ENCODE peak calls at places on chromosomes 1 and 21, in four cellular contexts. H is RWPE1, T is lower lobe of right lung, V is lower leg skin. S is an unnamed sample.

GRCh38 chr1:216119600-216119999 is 303.6 kb downstream of the USH2A start:
- DNase-seq in V (no peak), T (no peak), H (peak), S (no peak)

GRCh38 chr1:233885196-233886028 is 19.1 kb upstream of the SLC35F3 start:
- DNase-seq in H (peak), V (no peak), T (no peak), S (no peak)

GRCh38 chr1:25559996-25560395 is 16.6 kb downstream of the LDLRAP1 start:
- DNase-seq in H (no peak), V (no peak), T (no peak), S (no peak)

GRCh38 chr1:26340047-26340481 is 13.9 kb downstream of the CRYBG2 start:
- DNase-seq in V (no peak), H (no peak), T (no peak), S (no peak)

GRCh38 chr1:6446665-6447015 is 19.3 kb downstream of the TNFRSF25 start:
- DNase-seq in H (no peak), V (no peak), T (no peak), S (no peak)

GRCh38 chr1:31216016-31216415 is 23.7 kb downstream of the NKAIN1 start:
- DNase-seq in T (no peak), H (no peak), V (no peak), S (no peak)

GRCh38 chr1:90925928-90926869 is 95.6 kb downstream of the ZNF644 start:
- DNase-seq in T (no peak), V (no peak), H (peak), S (no peak)

GRCh38 chr1:21262282-21263051 is 27.8 kb downstream of the ECE1 start:
- DNase-seq in T (no peak), H (no peak), V (peak), S (peak)

GRCh38 chr21:37245151-37245550 is 22.0 kb downstream of the VPS26C start:
- DNase-seq in T (no peak), H (no peak), V (no peak), S (no peak)

GRCh38 chr1:114745351-114745750 is 12.4 kb downstream of the CSDE1 start:
- DNase-seq in T (no peak), V (no peak), H (no peak), S (no peak)

GRCh38 chr1:186255286-186255685 is 119.8 kb downstream of the TPR start:
- DNase-seq in T (no peak), V (no peak), H (no peak), S (no peak)

GRCh38 chr1:244231572-244232315 is 180.7 kb downstream of the ZBTB18 start:
- DNase-seq in T (no peak), V (no peak), H (no peak), S (no peak)

GRCh38 chr1:22184892-22185612 is 42.2 kb upstream of the WNT4 start:
- DNase-seq in V (no peak), H (no peak), T (peak), S (no peak)

GRCh38 chr1:201954263-201955008 is 867 bp upstream of the TIMM17A start:
- DNase-seq in T (no peak), V (no peak), H (no peak), S (no peak)

GRCh38 chr1:150765229-150765976 is at the start of gene CTSS:
- DNase-seq in T (no peak), H (no peak), V (no peak), S (no peak)

GRCh38 chr1:185284533-185285244 is 32.4 kb downstream of the IVNS1ABP start:
- DNase-seq in V (no peak), T (no peak), H (no peak), S (no peak)

GRCh38 chr1:155255243-155256100 is at the start of gene ENTREP3:
- DNase-seq in V (peak), H (peak), T (peak), S (peak)

GRCh38 chr1:12072741-12073140 is 9.6 kb downstream of the TNFRSF8 start:
- DNase-seq in T (no peak), V (no peak), H (no peak), S (no peak)

GRCh38 chr21:43696214-43696613 is 22.7 kb upstream of the PDXK start:
- DNase-seq in V (no peak), T (peak), H (no peak), S (no peak)

GRCh38 chr21:46551636-46552241 is 53.1 kb downstream of the S100B start:
- DNase-seq in H (no peak), V (no peak), T (peak), S (peak)

GRCh38 chr1:37090671-37091070 is 56.4 kb upstream of the GRIK3 start:
- DNase-seq in V (no peak), T (no peak), H (no peak), S (no peak)

DNA sequence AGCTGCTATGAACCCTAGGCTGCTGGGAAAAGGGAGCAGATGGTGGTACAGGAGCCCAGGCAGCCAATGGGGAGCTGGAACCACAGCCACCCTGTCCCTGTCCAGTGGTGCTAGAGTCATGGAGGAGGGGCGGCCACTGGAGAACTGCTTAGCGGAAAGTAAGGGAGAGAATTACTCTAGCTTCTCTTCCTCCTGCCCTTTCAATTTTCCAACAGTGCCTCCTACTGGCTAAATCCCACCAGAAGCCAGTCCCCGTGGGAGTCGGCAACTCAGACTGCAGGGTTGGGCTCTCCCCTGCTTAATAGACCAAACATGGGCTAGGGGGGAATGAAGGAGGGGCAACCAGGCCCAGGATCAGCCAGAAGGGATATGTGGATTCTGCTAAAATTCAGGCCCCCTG is 154.5 kb downstream of the ACTL8 start:
- DNase-seq in T (no peak), H (no peak), V (peak), S (no peak)
- TF ChIP-seq CTCF in T (peak), H (no peak), V (no peak), S (no peak)

DNA sequence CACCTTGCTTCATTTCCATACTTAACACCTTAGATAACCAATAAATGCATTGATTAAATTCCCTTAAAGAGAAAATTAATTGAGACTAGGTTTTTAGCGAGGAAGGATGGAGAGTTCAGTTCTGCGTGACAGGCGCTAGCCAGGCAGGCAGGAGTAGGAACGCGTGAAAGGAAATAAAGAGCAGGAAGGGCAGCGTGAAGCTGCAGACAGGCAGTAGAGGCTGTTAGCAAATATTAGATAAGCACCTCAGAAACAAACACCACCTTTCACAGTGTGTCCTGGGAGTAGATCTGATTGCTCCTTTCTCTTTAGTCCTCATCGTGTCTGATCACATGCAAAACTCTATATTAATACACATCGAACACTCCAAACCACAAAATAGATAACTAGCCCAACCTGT is 282.7 kb upstream of the ADGRL2 start:
- DNase-seq in H (no peak), T (no peak), V (no peak), S (no peak)
- TF ChIP-seq CTCF in H (no peak), T (no peak), V (no peak), S (no peak)

GRCh38 chr1:217907504-217907903 is 276.4 kb downstream of the SPATA17 start:
- DNase-seq in V (no peak), H (peak), T (no peak), S (no peak)

GRCh38 chr1:217910205-217910604 is 279.1 kb downstream of the SPATA17 start:
- DNase-seq in T (no peak), H (no peak), V (no peak), S (no peak)

GRCh38 chr1:217917277-217917887 is 286.2 kb downstream of the SPATA17 start:
- DNase-seq in T (no peak), H (no peak), V (no peak), S (no peak)

GRCh38 chr1:217910791-217911320 is 279.7 kb downstream of the SPATA17 start:
- DNase-seq in T (no peak), H (no peak), V (no peak), S (no peak)

DNA sequence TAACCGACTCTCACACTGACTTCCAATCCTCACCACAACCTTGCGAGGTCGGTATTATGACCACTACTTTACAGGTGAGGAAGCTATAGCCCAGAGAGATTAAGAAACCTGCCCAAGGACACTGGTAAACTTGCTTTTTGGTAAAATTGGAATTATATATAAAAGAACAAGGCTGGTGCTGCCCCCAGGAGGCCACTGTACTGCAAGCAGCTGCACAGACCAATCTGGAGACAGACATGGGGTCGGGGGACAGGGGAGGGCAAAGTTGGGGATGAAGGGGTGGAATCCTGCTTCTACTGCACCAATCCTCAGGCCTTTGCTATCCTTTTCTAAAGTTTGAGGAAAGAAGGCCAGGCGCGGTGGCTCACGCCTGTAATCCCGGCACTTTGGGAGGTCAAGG is 280.8 kb downstream of the SPATA17 start:
- DNase-seq in V (no peak), H (no peak), T (no peak), S (no peak)
- TF ChIP-seq CTCF in V (no peak), H (no peak), T (no peak), S (no peak)

GRCh38 chr1:205296154-205296553 is 25.4 kb downstream of the NUAK2 start:
- DNase-seq in V (no peak), T (no peak), H (no peak), S (no peak)

GRCh38 chr1:205294175-205294913 is 27.2 kb downstream of the NUAK2 start:
- DNase-seq in H (peak), V (no peak), T (no peak), S (no peak)

GRCh38 chr1:205291577-205291976 is 30.0 kb downstream of the NUAK2 start:
- DNase-seq in T (no peak), V (no peak), H (no peak), S (no peak)

GRCh38 chr1:205293350-205294074 is 28.0 kb downstream of the NUAK2 start:
- DNase-seq in H (no peak), T (no peak), V (no peak), S (no peak)

GRCh38 chr1:205294914-205295310 is 26.6 kb downstream of the NUAK2 start:
- DNase-seq in H (no peak), V (no peak), T (no peak), S (no peak)
- TF ChIP-seq CTCF in H (no peak), V (no peak), T (no peak), S (no peak)